ENCODE peak calls at places on chromosomes 4 and X, in six cellular contexts. I is IMR-90; U is heart right ventricle; B is CD8-positive, alpha-beta T cell; P is dorsolateral prefrontal cortex; E is suprapubic skin. R is an unnamed sample.

GRCh38 chrX:53320543-53321215 is 39.3 kb upstream of the IQSEC2 start:
- DNase-seq in U (peak; percentile 15), E (no peak), I (no peak), B (no peak), P (no peak), R (no peak)

GRCh38 chr4:70895405-70895804 is 6.8 kb upstream of the MOB1B start:
- DNase-seq in U (no peak), E (no peak), I (no peak), B (no peak), P (no peak), R (no peak)

GRCh38 chrX:77961063-77961462 is 8.4 kb downstream of the PGAM4 start:
- DNase-seq in B (no peak), E (no peak), I (no peak), U (no peak), P (no peak), R (no peak)

GRCh38 chr4:75844151-75844662 is 58.0 kb downstream of the PPEF2 start:
- DNase-seq in B (no peak), I (peak; percentile 96), P (no peak), U (no peak), E (no peak), R (no peak)

GRCh38 chr4:138751290-138751689 is 264.3 kb upstream of the NOCT start:
- DNase-seq in P (no peak), E (no peak), I (peak; percentile 72), B (no peak), U (no peak), R (no peak)

GRCh38 chr4:104907074-104907649 is 239.5 kb upstream of the TET2 start:
- DNase-seq in P (no peak), B (no peak), U (no peak), E (no peak), I (no peak), R (no peak)

GRCh38 chrX:69538321-69538876 is 34.3 kb downstream of the NALF2 start:
- DNase-seq in B (peak; percentile 52), U (peak; percentile 83), I (peak; percentile 16), E (peak; percentile 84), P (peak; percentile 42), R (peak; percentile 61)

GRCh38 chrX:17778984-17779383 is 41.7 kb downstream of the SCML1 start:
- DNase-seq in P (no peak), U (no peak), B (no peak), E (no peak), I (no peak), R (no peak)

GRCh38 chr4:116501954-116502353 is 583.4 kb downstream of the TRAM1L1 start:
- DNase-seq in P (no peak), U (no peak), B (no peak), I (no peak), E (no peak), R (no peak)

GRCh38 chrX:48458711-48459110 is 11.3 kb downstream of the SLC38A5 start:
- DNase-seq in E (no peak), U (peak; percentile 45), P (no peak), B (no peak), I (no peak), R (no peak)

GRCh38 chrX:120791013-120791643 is 84.5 kb downstream of the CT47B1 start:
- DNase-seq in I (peak; percentile 43), P (peak; percentile 31), U (peak; percentile 26), E (no peak), B (no peak), R (peak; percentile 70)

GRCh38 chrX:132631579-132632232 is 142.9 kb upstream of the MBNL3 start:
- DNase-seq in B (no peak), U (no peak), E (no peak), P (no peak), I (peak; percentile 40), R (no peak)

GRCh38 chrX:108601276-108601675 is 135.1 kb downstream of the IRS4 start:
- DNase-seq in B (no peak), U (no peak), P (no peak), I (no peak), E (no peak), R (no peak)

GRCh38 chr4:180695851-180696250 is 1547.4 kb upstream of the TENM3 start:
- DNase-seq in I (peak; percentile 97), E (no peak), B (no peak), U (no peak), P (no peak), R (no peak)

GRCh38 chrX:152806035-152806434 is 24.5 kb downstream of the CETN2 start:
- DNase-seq in U (no peak), P (no peak), E (no peak), I (no peak), B (no peak), R (no peak)
- TF ChIP-seq CTCF in U (no peak), P (no peak), E (no peak), I (no peak), B (no peak), R (no peak)

DNA sequence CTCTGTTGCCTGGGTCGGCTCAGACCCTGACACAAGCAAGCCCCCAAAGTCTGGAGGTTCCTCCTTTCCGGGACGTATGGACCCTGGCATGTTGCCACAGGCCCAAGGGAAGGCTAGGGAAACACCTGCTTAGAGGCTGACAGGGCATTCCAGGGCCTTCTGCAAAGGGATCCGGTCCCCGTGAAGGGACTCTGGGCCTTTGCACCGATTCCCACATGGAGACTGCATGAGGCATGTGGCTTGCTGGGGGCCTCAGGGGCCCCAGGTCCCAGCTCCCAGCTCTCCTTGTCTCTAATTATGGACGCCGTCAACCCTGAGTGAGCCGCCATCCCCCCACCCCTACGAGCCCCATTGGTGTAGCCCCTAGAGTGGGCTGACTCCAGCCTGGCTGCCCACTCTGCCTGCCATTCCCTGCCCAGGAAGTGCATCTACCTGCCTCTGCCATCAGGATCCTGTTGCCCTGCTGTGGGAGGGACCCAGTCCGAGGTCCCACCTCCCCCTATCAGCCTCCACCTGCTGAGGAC is 4.2 kb upstream of the RGS12 start:
- DNase-seq in U (no peak), I (no peak), E (peak; percentile 65), P (peak; percentile 1), B (no peak), R (no peak)
- H3K4me3 ChIP-seq in U (no peak overlapping the region), I (no peak overlapping the region), E (no peak overlapping the region), P (no peak overlapping the region), B (no peak overlapping the region), R (no peak overlapping the region)

GRCh38 chrX:10483191-10483808 is 137.1 kb downstream of the MID1 start:
- DNase-seq in U (no peak), P (no peak), E (no peak), I (no peak), B (no peak), R (no peak)
- H3K27ac ChIP-seq in U (peak overlapping the region; percentile 78), P (no peak overlapping the region), E (no peak overlapping the region), I (peak overlapping the region; percentile 20), B (no peak overlapping the region), R (peak overlapping the region; percentile 67)

GRCh38 chr4:169029947-169030346 is 19.9 kb upstream of the CBR4 start:
- DNase-seq in B (no peak), U (no peak), I (no peak), E (no peak), P (no peak), R (no peak)

GRCh38 chr4:169030575-169030982 is 20.5 kb upstream of the CBR4 start:
- DNase-seq in U (no peak), B (no peak), E (no peak), P (no peak), I (peak; percentile 47), R (no peak)

GRCh38 chr4:169025184-169025583 is 15.1 kb upstream of the CBR4 start:
- DNase-seq in E (no peak), I (no peak), B (no peak), P (no peak), U (no peak), R (no peak)

GRCh38 chr4:169027663-169028062 is 17.6 kb upstream of the CBR4 start:
- DNase-seq in E (no peak), B (no peak), U (no peak), I (no peak), P (no peak), R (no peak)

DNA sequence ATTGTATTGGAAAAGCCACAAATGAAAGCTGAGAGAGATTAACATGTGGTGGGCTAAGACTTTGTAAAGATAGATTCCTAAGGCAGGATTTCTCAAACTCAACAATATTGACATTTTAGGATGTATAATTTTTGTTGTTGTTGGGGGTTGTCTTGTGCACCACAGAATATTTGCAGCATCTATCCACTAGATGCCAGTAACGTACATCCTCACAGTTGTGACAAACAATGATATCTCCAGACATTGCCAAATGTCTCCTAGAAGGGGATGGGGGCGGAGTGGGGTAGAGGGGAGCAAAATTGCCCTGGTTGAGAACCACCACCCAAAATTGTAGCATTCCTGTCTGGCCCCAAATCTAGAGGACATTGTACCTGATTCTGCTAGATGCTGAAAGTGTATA is 14.7 kb upstream of the CBR4 start:
- DNase-seq in B (no peak), I (peak; percentile 59), U (no peak), E (no peak), P (no peak), R (no peak)
- TF ChIP-seq CTCF in B (no peak), I (peak; percentile 68), U (peak; percentile 27), E (peak; percentile 44), P (peak; percentile 75), R (no peak)

R was measured in upper lobe of left lung.